ENCODE peak calls at places on chromosomes 1 and 21, in nine cellular contexts. I, H, G, W, Y, E, Q, R and D are unnamed samples.
A peak's percentile ranks its signal among the peaks of the same experiment; 100 is the strongest.

GRCh38 chr21:44487831-44488230 is 32.5 kb downstream of the LRRC3 start:
- DNase-seq in H (peak; percentile 19), G (peak; percentile 19), R (no peak), Y (peak; percentile 79), E (peak; percentile 70), Q (no peak), I (no peak), W (peak; percentile 42), D (no peak)

GRCh38 chr1:89527750-89528381 is 3.2 kb downstream of the LRRC8B start:
- DNase-seq in R (no peak), Y (no peak), W (no peak), I (no peak), Q (no peak), G (no peak), E (no peak), H (no peak), D (no peak)

GRCh38 chr1:54404939-54405880 is 984 bp downstream of the SSBP3 start:
- DNase-seq in R (peak; percentile 72), W (peak; percentile 55), H (no peak), E (no peak), G (no peak), Y (no peak), Q (peak; percentile 15), I (peak; percentile 50), D (peak; percentile 32)

GRCh38 chr1:201584510-201584991 is 45.6 kb downstream of the NAV1 start:
- DNase-seq in H (no peak), Q (peak; percentile 85), W (peak; percentile 63), R (peak; percentile 37), E (no peak), G (peak; percentile 89), Y (no peak), I (peak; percentile 81), D (peak; percentile 92)

GRCh38 chr1:30527511-30528140 is 195.8 kb downstream of the MATN1 start:
- DNase-seq in W (no peak), Y (peak; percentile 24), E (no peak), I (peak; percentile 40), G (no peak), H (no peak), Q (peak; percentile 17), R (peak; percentile 40), D (no peak)

GRCh38 chr1:154774175-154774855 is 95.8 kb downstream of the KCNN3 start:
- DNase-seq in E (no peak), H (no peak), Q (no peak), G (no peak), Y (no peak), W (no peak), I (no peak), R (no peak), D (no peak)

GRCh38 chr1:107430540-107431228 is 289.8 kb downstream of the NTNG1 start:
- DNase-seq in Y (no peak), E (peak; percentile 20), Q (peak; percentile 42), H (no peak), W (peak; percentile 76), R (no peak), I (peak; percentile 56), G (peak; percentile 38), D (peak; percentile 46)

GRCh38 chr1:204074274-204075115 is 1.6 kb downstream of the SOX13 start:
- DNase-seq in G (peak; percentile 52), Y (no peak), I (peak; percentile 76), E (no peak), H (no peak), R (peak; percentile 81), W (peak; percentile 81), Q (peak; percentile 68), D (peak; percentile 65)

GRCh38 chr21:46402421-46402820 is 56.3 kb upstream of the DIP2A start:
- DNase-seq in Q (no peak), I (no peak), G (no peak), Y (no peak), R (no peak), W (no peak), H (no peak), E (no peak), D (no peak)

GRCh38 chr1:63674865-63675815 is 81.9 kb downstream of the PGM1 start:
- DNase-seq in H (no peak), R (no peak), E (no peak), W (no peak), Y (no peak), G (no peak), Q (peak; percentile 77), I (no peak), D (no peak)

GRCh38 chr1:55060133-55060999 is 21.0 kb downstream of the PCSK9 start:
- DNase-seq in E (no peak), H (no peak), G (no peak), R (no peak), Q (peak; percentile 8), W (no peak), I (peak; percentile 49), Y (peak; percentile 47), D (peak; percentile 44)

GRCh38 chr1:204601979-204602653 is 83.4 kb downstream of the LRRN2 start:
- DNase-seq in E (no peak), R (no peak), G (no peak), W (no peak), H (no peak), I (no peak), Y (no peak), Q (no peak), D (no peak)

GRCh38 chr21:34707876-34708325 is 39.1 kb downstream of the CLIC6 start:
- DNase-seq in H (no peak), W (no peak), Y (peak; percentile 69), Q (no peak), R (no peak), E (peak; percentile 48), I (no peak), G (no peak), D (no peak)

GRCh38 chr1:209542585-209542984 is 40.9 kb upstream of the CAMK1G start:
- DNase-seq in I (peak; percentile 96), E (no peak), R (no peak), W (no peak), H (no peak), G (no peak), Y (no peak), Q (peak; percentile 84), D (no peak)

GRCh38 chr1:115190766-115191165 is 101.5 kb upstream of the TSPAN2 start:
- DNase-seq in H (no peak), G (peak; percentile 58), I (no peak), R (no peak), Q (peak; percentile 47), W (no peak), E (no peak), Y (no peak), D (no peak)

GRCh38 chr1:180981596-180982387 is 40.9 kb downstream of the STX6 start:
- DNase-seq in Y (peak; percentile 65), Q (peak; percentile 11), W (no peak), R (no peak), G (no peak), H (no peak), E (peak; percentile 23), I (no peak), D (no peak)

GRCh38 chr1:10615336-10615735 is 140.6 kb downstream of the PEX14 start:
- DNase-seq in I (no peak), E (no peak), G (no peak), H (no peak), Y (no peak), Q (peak; percentile 50), W (no peak), R (no peak), D (no peak)

GRCh38 chr1:187872555-187872954 is 1043.8 kb downstream of the PLA2G4A start:
- DNase-seq in Q (no peak), I (no peak), H (no peak), G (no peak), E (no peak), R (no peak), W (no peak), Y (no peak), D (no peak)

GRCh38 chr1:109112056-109112651 is 1.8 kb upstream of the ELAPOR1 start:
- DNase-seq in Y (no peak), E (no peak), G (peak; percentile 41), W (no peak), H (no peak), I (peak; percentile 65), R (no peak), Q (peak; percentile 20), D (peak; percentile 51)

GRCh38 chr1:151526735-151527520 is 13.2 kb upstream of the TUFT1 start:
- DNase-seq in I (no peak), Y (no peak), Q (no peak), E (no peak), R (no peak), H (no peak), W (no peak), G (no peak), D (no peak)

GRCh38 chr1:118783095-118783758 is 204.9 kb downstream of the TBX15 start:
- DNase-seq in E (no peak), G (no peak), R (no peak), I (peak; percentile 6), Y (no peak), Q (no peak), W (no peak), H (no peak), D (no peak)

GRCh38 chr21:42474043-42474831 is 21.8 kb downstream of the RSPH1 start:
- DNase-seq in R (peak; percentile 79), W (peak; percentile 92), H (no peak), Q (peak; percentile 5), E (peak; percentile 11), G (no peak), Y (peak; percentile 40), I (peak; percentile 80), D (no peak)

GRCh38 chr1:17569200-17570139 is 30.0 kb downstream of the ARHGEF10L start:
- DNase-seq in I (peak; percentile 95), Y (no peak), E (no peak), Q (peak; percentile 90), H (no peak), G (peak; percentile 84), W (no peak), R (peak; percentile 78), D (peak; percentile 89)

GRCh38 chr1:106876384-106876783 is 180.1 kb upstream of the PRMT6 start:
- DNase-seq in G (no peak), W (no peak), E (no peak), Y (no peak), R (no peak), Q (peak; percentile 2), I (peak; percentile 0), H (no peak), D (no peak)

GRCh38 chr1:11407301-11407994 is 71.5 kb upstream of the DISP3 start:
- DNase-seq in R (no peak), H (no peak), W (no peak), E (peak; percentile 62), Q (peak; percentile 19), G (no peak), Y (peak; percentile 61), I (no peak), D (no peak)

GRCh38 chr1:215132156-215132555 is 49.6 kb downstream of the KCNK2 start:
- DNase-seq in Y (no peak), Q (peak; percentile 69), E (no peak), G (peak; percentile 53), H (no peak), R (no peak), W (no peak), I (peak; percentile 52), D (peak; percentile 26)

GRCh38 chr1:206925116-206925736 is 3.5 kb upstream of the FCMR start:
- DNase-seq in E (peak; percentile 71), W (peak; percentile 47), Y (no peak), R (peak; percentile 82), G (no peak), H (no peak), I (no peak), Q (no peak), D (no peak)

GRCh38 chr1:220526294-220526693 is 1.6 kb upstream of the MARK1 start:
- DNase-seq in R (no peak), I (no peak), G (no peak), Q (no peak), Y (no peak), E (no peak), H (no peak), W (peak; percentile 40), D (no peak)

GRCh38 chr1:184745929-184746583 is 8.6 kb downstream of the EDEM3 start:
- DNase-seq in Y (no peak), R (no peak), W (no peak), H (no peak), I (peak; percentile 4), G (no peak), Q (no peak), E (no peak), D (peak; percentile 6)

GRCh38 chr1:17743925-17744324 is 11.2 kb upstream of the ACTL8 start:
- DNase-seq in Y (no peak), G (no peak), I (no peak), R (no peak), E (no peak), H (no peak), Q (no peak), W (no peak), D (no peak)

GRCh38 chr1:233299450-233299849 is 3.9 kb upstream of the PCNX2 start:
- DNase-seq in I (no peak), E (no peak), R (no peak), G (no peak), Y (no peak), Q (no peak), H (no peak), W (no peak), D (no peak)